ENCODE peak calls at places on chromosomes 3 and 15, in ten cellular contexts. G is tibial artery; V is AG08396; U is cardiac septum; J is activated CD4-positive, alpha-beta T cell treated with anti-CD3 and anti-CD28 coated beads for 24 hours; K is stimulated activated effector memory CD8-positive, alpha-beta T cell treated with anti-CD3 and anti-CD28 coated beads, Interleukin-12 subunit alpha, Interleukin-12 subunit beta, amount 100 ng/mL, for 72 hours; B is Karpas-422; M is amygdala; H is ovary; I is stimulated activated CD8-positive, alpha-beta memory T cell treated with anti-CD3 and anti-CD28 coated beads, Interleukin-2, amount 100 ng/mL, for 48 hours. T is an unnamed sample.

GRCh38 chr3:186587183-186587582 is 16.7 kb downstream of the DNAJB11 start:
- DNase-seq in G (no peak), V (no peak), U (no peak), J (no peak), K (no peak), B (no peak), M (no peak), H (no peak), I (no peak), T (no peak)

GRCh38 chr15:64597469-64597806 is 137.1 kb downstream of the ZNF609 start:
- DNase-seq in G (no peak), V (no peak), U (no peak), J (no peak), K (no peak), B (peak), M (no peak), H (no peak), I (no peak), T (no peak)

GRCh38 chr3:185866555-185866954 is 41.7 kb upstream of the IGF2BP2 start:
- DNase-seq in G (no peak), V (no peak), U (no peak), J (no peak), K (no peak), B (no peak), M (no peak), H (no peak), I (no peak), T (no peak)

GRCh38 chr15:68797589-68798377 is 22.9 kb downstream of the ANP32A start:
- DNase-seq in G (no peak), V (no peak), U (no peak), J (no peak), K (no peak), B (no peak), M (no peak), H (no peak), I (no peak), T (no peak)

GRCh38 chr3:191296041-191296541 is 33.1 kb upstream of the CCDC50 start:
- DNase-seq in G (no peak), V (no peak), U (no peak), J (no peak), K (no peak), B (no peak), M (no peak), H (no peak), I (no peak), T (no peak)

GRCh38 chr3:169104972-169105371 is 558.5 kb downstream of the MECOM start:
- DNase-seq in G (no peak), V (peak), U (no peak), J (no peak), K (no peak), B (no peak), M (no peak), H (no peak), I (no peak), T (no peak)

GRCh38 chr3:146803746-146804145 is 198.6 kb upstream of the PLSCR5 start:
- DNase-seq in G (no peak), V (peak), U (no peak), J (no peak), K (no peak), B (no peak), M (no peak), H (no peak), I (no peak), T (no peak)

GRCh38 chr3:139527287-139527686 is 12.3 kb downstream of the RBP1 start:
- DNase-seq in G (no peak), V (no peak), U (no peak), J (no peak), K (no peak), B (no peak), M (no peak), H (no peak), I (no peak), T (no peak)

GRCh38 chr3:100891827-100892226 is 101.4 kb downstream of the ABI3BP start:
- DNase-seq in G (no peak), V (no peak), U (no peak), J (no peak), K (no peak), B (no peak), M (no peak), H (no peak), I (no peak), T (no peak)

GRCh38 chr15:50889589-50889988 is 18.9 kb upstream of the AP4E1 start:
- DNase-seq in G (no peak), V (no peak), U (no peak), J (no peak), K (no peak), B (no peak), M (no peak), H (no peak), I (no peak), T (no peak)

GRCh38 chr3:116153174-116153573 is 292.1 kb downstream of the LSAMP start:
- DNase-seq in G (no peak), V (no peak), U (no peak), J (no peak), K (no peak), B (no peak), M (no peak), H (no peak), I (no peak), T (no peak)

GRCh38 chr3:151169700-151170224 is 33.3 kb downstream of the GPR171 start:
- DNase-seq in G (peak), V (no peak), U (peak), J (peak), K (no peak), B (no peak), M (no peak), H (no peak), I (peak), T (peak)

GRCh38 chr3:64459711-64460110 is 228.1 kb downstream of the ADAMTS9 start:
- DNase-seq in G (no peak), V (no peak), U (no peak), J (no peak), K (no peak), B (no peak), M (no peak), H (no peak), I (no peak), T (no peak)

GRCh38 chr3:109050591-109051167 is 67.3 kb downstream of the MORC1 start:
- DNase-seq in G (no peak), V (peak), U (no peak), J (peak), K (no peak), B (peak), M (no peak), H (no peak), I (no peak), T (peak)

GRCh38 chr3:38020342-38020726 is 9.1 kb downstream of the PLCD1 start:
- DNase-seq in G (no peak), V (no peak), U (no peak), J (no peak), K (no peak), B (no peak), M (no peak), H (no peak), I (no peak), T (no peak)

GRCh38 chr3:166713787-166714186 is 666.3 kb downstream of the ZBBX start:
- DNase-seq in G (no peak), V (no peak), U (no peak), J (no peak), K (no peak), B (no peak), M (no peak), H (no peak), I (no peak), T (no peak)

GRCh38 chr3:63351159-63352007 is 73.3 kb downstream of the SYNPR start:
- DNase-seq in G (no peak), V (peak), U (no peak), J (no peak), K (no peak), B (peak), M (no peak), H (no peak), I (no peak), T (no peak)

GRCh38 chr3:68523330-68523729 is 409.0 kb downstream of the TAFA4 start:
- DNase-seq in G (no peak), V (no peak), U (no peak), J (no peak), K (no peak), B (no peak), M (no peak), H (no peak), I (no peak), T (no peak)

GRCh38 chr3:183582161-183582560 is 26.7 kb upstream of the KLHL6 start:
- DNase-seq in G (no peak), V (no peak), U (no peak), J (no peak), K (no peak), B (no peak), M (no peak), H (no peak), I (no peak), T (no peak)

GRCh38 chr3:71542548-71543370 is 40.8 kb downstream of the FOXP1 start:
- DNase-seq in G (peak), V (peak), U (peak), J (no peak), K (no peak), B (peak), M (peak), H (peak), I (no peak), T (no peak)

GRCh38 chr15:31333820-31334219 is 7.2 kb downstream of the KLF13 start:
- DNase-seq in G (no peak), V (no peak), U (no peak), J (no peak), K (no peak), B (no peak), M (no peak), H (no peak), I (no peak), T (no peak)

GRCh38 chr15:89647191-89647851 is 7.9 kb downstream of the KIF7 start:
- DNase-seq in G (peak), V (peak), U (peak), J (peak), K (peak), B (peak), M (peak), H (peak), I (peak), T (peak)

GRCh38 chr3:24460974-24461373 is 33.7 kb downstream of the THRB start:
- DNase-seq in G (no peak), V (no peak), U (no peak), J (no peak), K (no peak), B (no peak), M (no peak), H (no peak), I (no peak), T (no peak)

T was measured in activated naive CD4-positive, alpha-beta T cell treated with anti-CD3 and anti-CD28 coated beads, Interleukin-2, amount 50 U/mL, for 72 hours.